ENCODE peak calls at places on chromosomes 6 and 20, in nine cellular contexts. D, S, T, O, K, I, U, N and V are unnamed samples.

GRCh38 chr6:21871831-21872230 is 278.3 kb downstream of the SOX4 start:
- DNase-seq in O (no peak), S (no peak), U (peak; percentile 7), D (no peak), I (no peak), N (peak; percentile 45), K (no peak), T (no peak), V (no peak)

GRCh38 chr20:56429496-56429895 is 17.4 kb downstream of the CASS4 start:
- DNase-seq in U (no peak), D (no peak), O (peak; percentile 35), I (no peak), K (no peak), N (no peak), S (no peak), T (peak; percentile 53), V (no peak)

GRCh38 chr20:45835230-45836224 is 1.9 kb downstream of the SNX21 start:
- DNase-seq in S (no peak), O (no peak), U (no peak), K (peak; percentile 21), I (no peak), T (peak; percentile 80), D (no peak), N (no peak), V (no peak)

GRCh38 chr6:142326539-142326938 is 24.7 kb downstream of the ADGRG6 start:
- DNase-seq in N (no peak), T (no peak), K (no peak), D (no peak), O (no peak), U (no peak), I (no peak), S (no peak), V (no peak)

GRCh38 chr6:32131439-32131948 is 1.4 kb upstream of the FKBPL start:
- DNase-seq in I (no peak), N (no peak), D (no peak), S (no peak), T (no peak), K (no peak), O (no peak), U (no peak), V (no peak)

GRCh38 chr6:125587624-125588023 is 161.8 kb upstream of the HEY2 start:
- DNase-seq in N (no peak), S (no peak), I (no peak), U (no peak), O (no peak), K (no peak), T (no peak), D (no peak), V (no peak)

GRCh38 chr6:2053691-2054090 is 191.7 kb downstream of the GMDS start:
- DNase-seq in S (no peak), O (no peak), K (no peak), I (no peak), U (no peak), N (no peak), T (no peak), D (no peak), V (no peak)

GRCh38 chr20:51457281-51457932 is 85.1 kb downstream of the NFATC2 start:
- DNase-seq in N (peak; percentile 51), K (peak; percentile 77), S (no peak), U (no peak), I (no peak), T (peak; percentile 79), D (no peak), O (no peak), V (no peak)

GRCh38 chr6:154805288-154805911 is 72.2 kb downstream of the SCAF8 start:
- DNase-seq in S (no peak), U (no peak), D (no peak), K (no peak), T (peak; percentile 75), N (no peak), I (no peak), O (no peak), V (no peak)

GRCh38 chr6:127956260-127956888 is 55.5 kb upstream of the THEMIS start:
- DNase-seq in K (no peak), N (peak; percentile 8), D (no peak), I (no peak), O (no peak), U (no peak), T (peak; percentile 27), S (no peak), V (no peak)

GRCh38 chr20:45419188-45420091 is 3.5 kb downstream of the PIGT start:
- DNase-seq in N (no peak), D (peak; percentile 95), U (no peak), T (peak; percentile 99), I (no peak), S (no peak), O (no peak), K (no peak), V (peak; percentile 98)

GRCh38 chr6:82894653-82895259 is 170.9 kb downstream of the UBE3D start:
- DNase-seq in T (no peak), D (no peak), I (no peak), S (no peak), O (no peak), U (no peak), N (no peak), K (no peak), V (no peak)

GRCh38 chr20:43846516-43846905 is 68.1 kb upstream of the TOX2 start:
- DNase-seq in O (no peak), U (no peak), N (no peak), K (no peak), D (no peak), T (no peak), S (no peak), I (no peak), V (no peak)

GRCh38 chr6:41940759-41941279 is 789 bp downstream of the CCND3 start:
- DNase-seq in T (peak; percentile 37), U (peak; percentile 77), S (no peak), O (no peak), I (peak; percentile 45), N (peak; percentile 31), K (peak; percentile 89), D (no peak), V (no peak)

GRCh38 chr6:88377976-88378580 is 211.9 kb upstream of the CNR1 start:
- DNase-seq in S (no peak), K (no peak), I (no peak), U (no peak), O (no peak), T (no peak), D (no peak), N (no peak), V (peak; percentile 4)

GRCh38 chr20:61114776-61115175 is 137.3 kb upstream of the CDH4 start:
- DNase-seq in T (no peak), S (no peak), K (no peak), D (no peak), N (no peak), O (no peak), U (no peak), I (no peak), V (no peak)

GRCh38 chr20:1871807-1872455 is 23.3 kb upstream of the SIRPA start:
- DNase-seq in D (no peak), U (no peak), K (no peak), N (no peak), S (peak; percentile 45), T (no peak), I (no peak), O (no peak), V (no peak)

GRCh38 chr6:38149526-38149925 is 330.0 kb downstream of the ZFAND3 start:
- DNase-seq in I (no peak), N (no peak), T (no peak), K (no peak), S (no peak), U (no peak), D (no peak), O (no peak), V (peak; percentile 86)

GRCh38 chr6:159826968-159827647 is 27.0 kb downstream of the PNLDC1 start:
- DNase-seq in O (no peak), T (no peak), N (no peak), S (no peak), D (peak; percentile 42), I (no peak), U (no peak), K (no peak), V (no peak)

GRCh38 chr6:163738304-163738703 is 323.8 kb downstream of the QKI start:
- DNase-seq in O (no peak), S (no peak), K (no peak), N (no peak), U (no peak), T (no peak), I (no peak), D (no peak), V (no peak)

GRCh38 chr6:32968770-32969684 is 633 bp downstream of the BRD2 start:
- DNase-seq in K (peak; percentile 90), T (peak; percentile 88), I (peak; percentile 41), D (peak; percentile 78), S (peak; percentile 77), U (peak; percentile 71), O (peak; percentile 69), N (peak; percentile 83), V (peak; percentile 88)

GRCh38 chr20:38181207-38181693 is 16.2 kb upstream of the TGM2 start:
- DNase-seq in I (no peak), T (no peak), K (no peak), D (no peak), O (no peak), S (no peak), N (peak; percentile 49), U (no peak), V (peak; percentile 26)

GRCh38 chr20:47453167-47453782 is 48.4 kb upstream of the NCOA3 start:
- DNase-seq in K (no peak), I (no peak), O (peak; percentile 1), N (peak; percentile 91), D (no peak), T (peak; percentile 96), S (no peak), U (peak; percentile 59), V (no peak)

GRCh38 chr6:150928882-150929281 is 63.4 kb downstream of the MTHFD1L start:
- DNase-seq in U (no peak), D (no peak), S (no peak), O (no peak), T (no peak), N (peak; percentile 14), K (no peak), I (no peak), V (no peak)

GRCh38 chr20:38032585-38033329 is 499 bp downstream of the TTI1 start:
- DNase-seq in N (no peak), O (no peak), K (peak; percentile 90), S (no peak), T (peak; percentile 18), D (peak; percentile 59), I (peak; percentile 47), U (peak; percentile 61), V (peak; percentile 28)

GRCh38 chr6:37607949-37608348 is 89.7 kb downstream of the MDGA1 start:
- DNase-seq in T (peak; percentile 22), K (no peak), D (no peak), S (no peak), I (no peak), N (peak; percentile 44), O (no peak), U (no peak), V (no peak)

GRCh38 chr6:158253248-158253647 is 59.0 kb upstream of the TULP4 start:
- DNase-seq in S (no peak), N (no peak), I (no peak), D (no peak), O (no peak), K (no peak), T (no peak), U (no peak), V (no peak)

GRCh38 chr6:112007805-112008204 is 46.1 kb upstream of the CCN6 start:
- DNase-seq in O (no peak), I (no peak), D (no peak), S (no peak), N (no peak), U (no peak), T (peak; percentile 49), K (no peak), V (no peak)

GRCh38 chr20:20548527-20549266 is 163.7 kb downstream of the RALGAPA2 start:
- DNase-seq in U (no peak), T (no peak), O (no peak), K (no peak), N (no peak), I (no peak), S (no peak), D (peak; percentile 47), V (peak; percentile 95)